ENCODE peak calls at places on chromosomes 1 and 21, in nine cellular contexts. K, D, Q, M, R, P, I, A and C are unnamed samples.
A peak's percentile ranks its signal among the peaks of the same experiment; 100 is the strongest.

GRCh38 chr21:33296156-33296555 is 28.6 kb upstream of the IFNAR1 start:
- DNase-seq in K (no peak), D (no peak), Q (no peak), M (no peak), R (no peak), P (no peak), I (no peak), A (no peak), C (no peak)

GRCh38 chr1:200363200-200363933 is 46.5 kb downstream of the ZNF281 start:
- DNase-seq in K (no peak), D (no peak), Q (no peak), M (no peak), R (no peak), P (no peak), I (no peak), A (no peak), C (no peak)

GRCh38 chr1:29349871-29350491 is 113.7 kb downstream of the PTPRU start:
- DNase-seq in K (peak; percentile 40), D (no peak), Q (no peak), M (no peak), R (no peak), P (no peak), I (no peak), A (no peak), C (no peak)

GRCh38 chr1:43048601-43049011 is 89.9 kb upstream of the SLC2A1 start:
- DNase-seq in K (no peak), D (no peak), Q (no peak), M (no peak), R (no peak), P (no peak), I (no peak), A (no peak), C (no peak)

GRCh38 chr1:173481195-173481772 is 4.1 kb downstream of the PRDX6 start:
- DNase-seq in K (no peak), D (no peak), Q (no peak), M (no peak), R (no peak), P (no peak), I (no peak), A (no peak), C (no peak)

GRCh38 chr1:32960819-32961355 is 3.7 kb downstream of the RNF19B start:
- DNase-seq in K (no peak), D (no peak), Q (no peak), M (no peak), R (no peak), P (no peak), I (no peak), A (no peak), C (no peak)

GRCh38 chr1:248751635-248752034 is 3.9 kb downstream of the LYPD8 start:
- DNase-seq in K (no peak), D (no peak), Q (no peak), M (no peak), R (no peak), P (no peak), I (no peak), A (no peak), C (no peak)

GRCh38 chr1:17119076-17119743 is at the start of gene PADI2:
- DNase-seq in K (no peak), D (peak; percentile 71), Q (peak; percentile 77), M (no peak), R (peak; percentile 90), P (no peak), I (peak; percentile 65), A (no peak), C (no peak)

DNA sequence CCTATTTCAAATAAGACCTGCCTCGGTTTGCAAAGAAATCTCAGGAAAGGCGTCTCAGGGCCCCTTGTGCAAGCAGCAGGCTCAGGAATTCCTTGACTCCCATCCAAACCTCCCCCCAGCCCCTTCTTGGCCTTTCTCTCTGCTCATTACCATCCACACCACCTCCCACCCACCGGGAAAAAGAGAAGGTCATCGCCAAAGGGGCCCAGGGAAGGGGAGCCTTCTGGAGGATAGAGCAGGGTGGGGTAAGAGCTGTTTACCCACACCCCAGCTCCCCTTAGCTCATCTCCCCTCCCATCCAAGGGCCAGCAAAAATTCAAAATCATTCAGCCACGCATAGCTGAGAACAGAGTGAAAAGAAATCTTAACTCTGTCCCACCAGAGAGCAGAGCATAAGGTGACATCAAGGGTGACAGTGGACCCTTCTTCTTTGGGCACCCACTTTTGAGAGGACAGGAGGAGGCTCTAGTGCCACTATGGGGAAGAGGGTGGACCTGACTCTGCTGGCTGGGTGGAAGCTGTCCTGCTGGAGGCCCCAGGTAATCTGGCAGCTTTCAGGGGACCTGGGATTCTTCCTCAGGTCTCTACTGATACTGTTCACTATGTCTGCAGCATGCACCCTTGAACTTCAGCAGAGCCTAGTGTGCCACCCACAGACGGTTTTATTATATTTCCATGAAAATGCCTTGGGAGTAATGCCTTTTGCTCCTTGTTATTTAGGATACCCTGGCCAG is 3.9 kb upstream of the WNT2B start:
- DNase-seq in K (no peak), D (no peak), Q (no peak), M (no peak), R (no peak), P (no peak), I (peak; percentile 75), A (no peak), C (no peak)
- TF ChIP-seq CTCF in K (no peak), D (no peak), Q (no peak), M (no peak), R (no peak), P (no peak), I (no peak), A (no peak), C (no peak)

GRCh38 chr21:42784276-42784675 is 95.1 kb downstream of the WDR4 start:
- DNase-seq in K (no peak), D (peak; percentile 40), Q (no peak), M (no peak), R (no peak), P (no peak), I (no peak), A (no peak), C (no peak)

GRCh38 chr21:42781981-42782722 is 97.2 kb downstream of the WDR4 start:
- DNase-seq in K (no peak), D (peak; percentile 33), Q (no peak), M (no peak), R (no peak), P (no peak), I (peak; percentile 76), A (no peak), C (no peak)

GRCh38 chr21:42779431-42779861 is 99.9 kb downstream of the WDR4 start:
- DNase-seq in K (no peak), D (no peak), Q (no peak), M (no peak), R (no peak), P (no peak), I (no peak), A (no peak), C (no peak)

GRCh38 chr21:42782723-42783247 is 96.6 kb downstream of the WDR4 start:
- DNase-seq in K (no peak), D (no peak), Q (no peak), M (no peak), R (no peak), P (no peak), I (no peak), A (no peak), C (no peak)

DNA sequence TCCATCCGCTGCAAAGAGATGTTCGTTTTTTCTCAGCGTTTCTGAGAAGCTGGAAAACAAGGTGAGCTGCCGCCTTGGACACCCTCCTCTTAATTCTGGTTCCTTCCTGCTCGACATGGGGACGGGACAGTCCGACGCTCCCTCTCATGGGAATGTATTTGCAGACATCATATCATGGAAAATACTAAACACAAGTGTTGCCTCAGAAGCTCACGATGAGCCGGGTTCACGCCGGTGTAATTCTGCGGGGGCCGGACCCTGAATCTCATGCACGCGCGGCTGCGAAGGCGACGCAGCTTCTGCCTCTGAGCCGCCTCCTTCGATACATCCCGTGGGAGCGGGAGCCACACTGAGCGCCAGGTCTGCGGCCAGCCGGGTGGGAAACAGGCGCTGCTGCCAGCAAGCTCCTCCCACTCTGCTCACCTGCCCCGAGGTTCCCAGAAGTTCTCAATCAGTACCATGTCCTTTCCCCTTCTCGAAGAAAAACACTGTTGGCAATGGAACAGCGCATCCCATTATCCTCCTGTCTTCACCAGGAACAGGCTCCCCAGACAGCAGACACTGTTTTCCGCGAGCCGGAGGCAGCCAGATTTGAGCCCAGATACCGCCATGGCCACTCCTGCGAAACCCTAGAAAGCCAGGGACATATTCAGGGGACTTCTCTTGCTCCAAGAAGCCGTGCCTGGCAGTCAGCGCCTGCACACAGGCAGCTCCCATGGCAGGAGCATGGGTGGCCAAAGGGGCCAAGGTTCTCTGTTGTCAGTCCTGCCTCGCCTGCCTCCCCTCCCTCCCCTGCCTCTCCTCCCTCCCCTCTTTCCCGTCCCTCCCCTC is 98.0 kb downstream of the WDR4 start:
- DNase-seq in K (no peak), D (peak; percentile 34), Q (no peak), M (no peak), R (peak; percentile 36), P (peak; percentile 20), I (peak; percentile 68), A (no peak), C (no peak)
- TF ChIP-seq EP300 in K (no peak), D (no peak), Q (no peak), M (no peak), R (no peak), P (no peak), I (no peak), A (no peak), C (no peak)

DNA sequence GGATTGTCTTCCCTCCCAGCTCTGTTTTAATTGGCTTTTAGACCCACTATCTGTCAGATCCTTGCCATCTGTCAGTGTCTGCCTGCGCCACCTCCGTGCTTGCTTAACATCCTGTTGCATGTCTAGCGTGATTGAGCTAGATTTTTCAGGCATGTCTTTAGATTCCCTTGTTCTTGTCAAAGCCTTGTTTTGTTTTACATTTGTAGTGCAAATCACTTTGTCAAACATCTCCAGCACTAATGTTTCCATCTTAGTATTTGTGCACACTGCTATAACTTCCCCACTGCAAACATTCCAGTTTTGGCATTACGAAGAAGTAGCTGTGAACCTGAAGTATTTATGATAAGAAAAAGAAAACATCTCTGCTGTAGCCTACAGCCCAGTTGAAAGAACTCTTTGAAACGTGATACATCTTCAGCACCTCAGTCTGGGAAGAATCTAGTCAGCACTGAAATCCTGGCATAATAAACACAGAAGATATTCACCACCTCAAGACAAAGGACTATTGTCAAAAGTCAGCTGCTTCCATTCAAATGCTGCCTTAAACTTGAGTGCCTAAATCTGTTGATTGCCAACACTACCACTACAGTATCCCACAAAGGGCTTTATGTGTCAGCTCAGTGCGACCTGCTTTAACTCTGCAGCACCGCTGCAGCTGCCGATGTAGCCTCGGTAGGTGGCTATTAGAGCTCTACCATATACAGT is 105.0 kb downstream of the FNBP1L start:
- DNase-seq in K (no peak), D (no peak), Q (no peak), M (no peak), R (no peak), P (no peak), I (no peak), A (no peak), C (no peak)
- TF ChIP-seq POLR2A in K (no peak), D (no peak), Q (no peak), M (no peak), R (no peak), P (no peak), I (no peak), A (no peak), C (no peak)

DNA sequence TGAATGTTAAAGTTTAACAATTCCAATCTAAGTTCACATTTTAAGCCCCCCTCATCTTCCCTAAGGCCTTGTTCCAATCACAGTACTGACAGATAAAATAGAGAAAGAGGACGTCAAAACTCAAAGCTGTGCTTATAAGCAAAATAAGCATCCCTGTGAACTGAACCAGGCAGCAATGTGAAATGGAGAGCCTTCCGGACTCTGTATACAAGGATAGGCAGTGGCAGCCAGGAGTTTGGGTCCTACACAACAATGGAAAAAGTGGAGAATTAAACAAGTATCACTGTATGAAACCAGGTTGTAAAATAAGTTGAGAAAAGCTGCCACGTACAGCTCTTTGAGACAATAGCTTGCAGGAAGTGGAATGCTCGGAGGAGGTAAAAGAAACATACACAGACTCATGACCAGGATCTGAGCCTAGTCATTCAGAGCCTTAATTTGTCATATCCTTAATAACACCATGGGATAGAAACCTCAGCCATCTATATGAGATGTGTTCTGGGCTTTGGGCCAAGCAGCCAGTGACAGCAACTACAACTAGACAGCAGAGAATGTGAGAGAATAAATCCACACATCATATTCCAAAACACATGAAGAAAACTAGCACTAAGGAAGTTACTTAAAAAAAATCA is 55.2 kb upstream of the PALMD start:
- DNase-seq in K (no peak), D (no peak), Q (no peak), M (no peak), R (no peak), P (no peak), I (no peak), A (no peak), C (no peak)
- TF ChIP-seq CTCF in K (no peak), D (no peak), Q (no peak), M (no peak), R (no peak), P (no peak), I (no peak), A (no peak), C (no peak)